ENCODE peak calls at places on chromosome 17, in ten cellular contexts. Z is PC-9; I is hippocampal formation; G is activated CD4-positive, alpha-beta T cell treated with anti-CD3 and anti-CD28 coated beads, Interleukin-2, amount 50 U/mL, for 4 hours; U is CD8-positive, alpha-beta T cell; B is cortex of kidney; N is stimulated activated CD4-positive, alpha-beta T cell treated with anti-CD3 and anti-CD28 coated beads, Interleukin-15, amount 100 ng/mL, for 24 hours; Q is GM06990; P is breast epithelium; A is HTR-8/SVneo. D is an unnamed sample.

GRCh38 chr17:44916781-44917241 is 1.5 kb upstream of the GFAP start:
- DNase-seq in Z (peak; percentile 60), I (peak; percentile 64), G (no peak), U (no peak), B (no peak), N (no peak), Q (no peak), P (peak; percentile 84), A (peak; percentile 73), D (no peak)

GRCh38 chr17:59753522-59754467 is 46.3 kb downstream of the VMP1 start:
- DNase-seq in Z (no peak), I (peak; percentile 87), G (no peak), U (no peak), B (no peak), N (no peak), Q (peak; percentile 61), P (no peak), A (peak; percentile 87), D (no peak)

GRCh38 chr17:61314368-61315078 is 85.1 kb upstream of the TBX2 start:
- DNase-seq in Z (no peak), I (peak; percentile 54), G (no peak), U (no peak), B (no peak), N (no peak), Q (no peak), P (peak; percentile 73), A (no peak), D (no peak)

GRCh38 chr17:8476741-8477140 is 41.1 kb downstream of the NDEL1 start:
- DNase-seq in Z (no peak), I (no peak), G (no peak), U (no peak), B (no peak), N (no peak), Q (no peak), P (no peak), A (no peak), D (no peak)

GRCh38 chr17:32283745-32284207 is 18.1 kb downstream of the RHBDL3 start:
- DNase-seq in Z (no peak), I (no peak), G (no peak), U (no peak), B (no peak), N (no peak), Q (peak; percentile 59), P (no peak), A (no peak), D (no peak)

GRCh38 chr17:16987830-16988601 is 16.1 kb upstream of the TNFRSF13B start:
- DNase-seq in Z (peak; percentile 63), I (peak; percentile 47), G (peak; percentile 44), U (peak; percentile 44), B (no peak), N (peak; percentile 79), Q (peak; percentile 88), P (peak; percentile 39), A (peak; percentile 76), D (peak; percentile 30)

GRCh38 chr17:46972346-46972745 is 6.7 kb downstream of the RPRML start:
- DNase-seq in Z (no peak), I (no peak), G (no peak), U (no peak), B (no peak), N (no peak), Q (no peak), P (peak; percentile 54), A (no peak), D (no peak)

GRCh38 chr17:18261146-18261515 is 669 bp downstream of the MIEF2 start:
- DNase-seq in Z (peak; percentile 94), I (no peak), G (no peak), U (no peak), B (no peak), N (peak; percentile 58), Q (no peak), P (peak; percentile 91), A (peak; percentile 85), D (no peak)

GRCh38 chr17:51683291-51683690 is 422.9 kb downstream of the UTP18 start:
- DNase-seq in Z (no peak), I (no peak), G (no peak), U (no peak), B (no peak), N (no peak), Q (no peak), P (no peak), A (no peak), D (no peak)

GRCh38 chr17:46194393-46195216 is 1.4 kb upstream of the KANSL1 start:
- DNase-seq in Z (no peak), I (peak; percentile 22), G (peak; percentile 38), U (peak; percentile 59), B (no peak), N (peak; percentile 58), Q (peak; percentile 79), P (no peak), A (no peak), D (no peak)

GRCh38 chr17:65925606-65926307 is 266.2 kb downstream of the CEP112 start:
- DNase-seq in Z (no peak), I (no peak), G (no peak), U (no peak), B (no peak), N (no peak), Q (no peak), P (no peak), A (no peak), D (no peak)

GRCh38 chr17:75776399-75777242 is 8.0 kb upstream of the UNK start:
- DNase-seq in Z (no peak), I (no peak), G (no peak), U (peak; percentile 37), B (no peak), N (no peak), Q (no peak), P (no peak), A (no peak), D (no peak)

GRCh38 chr17:64547354-64547753 is 40.6 kb downstream of the CEP95 start:
- DNase-seq in Z (no peak), I (no peak), G (no peak), U (no peak), B (no peak), N (no peak), Q (no peak), P (no peak), A (no peak), D (no peak)

GRCh38 chr17:27873211-27873610 is 20.0 kb downstream of the LYRM9 start:
- DNase-seq in Z (no peak), I (no peak), G (no peak), U (no peak), B (no peak), N (no peak), Q (no peak), P (no peak), A (no peak), D (no peak)

GRCh38 chr17:20009052-20009301 is 182 bp upstream of the SPECC1 start:
- DNase-seq in Z (no peak), I (peak; percentile 58), G (no peak), U (no peak), B (no peak), N (no peak), Q (no peak), P (no peak), A (no peak), D (no peak)

GRCh38 chr17:68892658-68893057 is 62.5 kb downstream of the ABCA8 start:
- DNase-seq in Z (no peak), I (no peak), G (no peak), U (no peak), B (no peak), N (no peak), Q (no peak), P (no peak), A (no peak), D (no peak)

GRCh38 chr17:41026668-41027471 is at the start of gene KRTAP1-5:
- DNase-seq in Z (no peak), I (no peak), G (no peak), U (no peak), B (no peak), N (no peak), Q (no peak), P (no peak), A (no peak), D (no peak)

GRCh38 chr17:10879110-10879509 is 41.2 kb upstream of the PIRT start:
- DNase-seq in Z (no peak), I (peak; percentile 47), G (no peak), U (no peak), B (no peak), N (no peak), Q (no peak), P (no peak), A (no peak), D (no peak)

GRCh38 chr17:3867106-3867505 is 21.1 kb upstream of the NCBP3 start:
- DNase-seq in Z (no peak), I (no peak), G (no peak), U (no peak), B (no peak), N (no peak), Q (no peak), P (no peak), A (no peak), D (no peak)

D was measured in activated T-helper 1 cell treated with anti-CD3 and anti-CD28 coated beads, Interleukin-2, amount 50 U/mL, for 16 hours.